ENCODE peak calls at places on chromosomes 12 and 14, in four cellular contexts. One of them, this sample, is unnamed.

GRCh38 chr14:79100578-79100977 is 930.4 kb downstream of the NRXN3 start:
- DNase-seq in A549: no peak
- DNase-seq in IMR-90: no peak
- DNase-seq in K562: no peak
- DNase-seq in this sample: no peak

GRCh38 chr12:2163172-2163927 is 110.6 kb downstream of the CACNA1C start:
- DNase-seq in A549: no peak
- DNase-seq in IMR-90: peak
- DNase-seq in K562: no peak
- DNase-seq in this sample: no peak

GRCh38 chr14:56120091-56120632 is 2.0 kb downstream of the PELI2 start:
- DNase-seq in IMR-90: peak
- DNase-seq in A549: no peak
- DNase-seq in K562: no peak
- DNase-seq in this sample: peak

GRCh38 chr12:42759622-42760273 is 170.2 kb upstream of the PRICKLE1 start:
- DNase-seq in K562: no peak
- DNase-seq in IMR-90: peak
- DNase-seq in A549: no peak
- DNase-seq in this sample: no peak

GRCh38 chr12:116159175-116159574 is 118.3 kb downstream of the MED13L start:
- DNase-seq in IMR-90: peak
- DNase-seq in A549: no peak
- DNase-seq in K562: no peak
- DNase-seq in this sample: no peak

GRCh38 chr12:112163056-112163455 is 37.7 kb downstream of the TRAFD1 start:
- DNase-seq in A549: no peak
- DNase-seq in K562: no peak
- DNase-seq in IMR-90: no peak
- DNase-seq in this sample: no peak

GRCh38 chr14:53441789-53442188 is 288.7 kb upstream of the DDHD1 start:
- DNase-seq in A549: no peak
- DNase-seq in IMR-90: no peak
- DNase-seq in K562: no peak
- DNase-seq in this sample: no peak

GRCh38 chr14:69716483-69717187 is 50.3 kb upstream of the SRSF5 start:
- DNase-seq in IMR-90: peak
- DNase-seq in K562: no peak
- DNase-seq in A549: no peak
- DNase-seq in this sample: no peak

GRCh38 chr12:21656931-21657335 is 709 bp downstream of the LDHB start:
- DNase-seq in K562: peak
- DNase-seq in IMR-90: peak
- DNase-seq in A549: peak
- DNase-seq in this sample: peak

GRCh38 chr14:102822311-102822863 is 45.1 kb downstream of the TRAF3 start:
- DNase-seq in K562: no peak
- DNase-seq in A549: no peak
- DNase-seq in IMR-90: peak
- DNase-seq in this sample: no peak

GRCh38 chr14:92726135-92726932 is 22.1 kb downstream of the LGMN start:
- DNase-seq in A549: peak
- DNase-seq in IMR-90: peak
- DNase-seq in K562: peak
- DNase-seq in this sample: no peak

GRCh38 chr12:100669922-100670321 is 96.4 kb downstream of the GAS2L3 start:
- DNase-seq in K562: no peak
- DNase-seq in A549: no peak
- DNase-seq in IMR-90: no peak
- DNase-seq in this sample: no peak

GRCh38 chr12:6582196-6582595 is 14.1 kb upstream of the NOP2 start:
- DNase-seq in K562: no peak
- DNase-seq in IMR-90: no peak
- DNase-seq in A549: peak
- DNase-seq in this sample: peak

GRCh38 chr14:96260341-96260821 is 4.4 kb downstream of the BDKRB1 start:
- DNase-seq in IMR-90: peak
- DNase-seq in A549: no peak
- DNase-seq in K562: no peak
- DNase-seq in this sample: no peak

GRCh38 chr14:89813485-89814080 is 140.9 kb downstream of the EFCAB11 start:
- DNase-seq in K562: no peak
- DNase-seq in IMR-90: peak
- DNase-seq in A549: no peak
- DNase-seq in this sample: no peak

GRCh38 chr12:12562016-12562483 is 613 bp downstream of the DUSP16 start:
- DNase-seq in A549: peak
- DNase-seq in IMR-90: peak
- DNase-seq in K562: peak
- DNase-seq in this sample: peak

GRCh38 chr12:48932878-48933277 is 7.6 kb upstream of the FKBP11 start:
- DNase-seq in IMR-90: no peak
- DNase-seq in A549: no peak
- DNase-seq in K562: no peak
- DNase-seq in this sample: no peak

GRCh38 chr14:40413146-40413545 is 980.9 kb upstream of the FBXO33 start:
- DNase-seq in A549: no peak
- DNase-seq in IMR-90: no peak
- DNase-seq in K562: no peak
- DNase-seq in this sample: no peak

GRCh38 chr12:115867854-115868253 is 409.6 kb downstream of the MED13L start:
- DNase-seq in A549: no peak
- DNase-seq in IMR-90: no peak
- DNase-seq in K562: no peak
- DNase-seq in this sample: no peak

GRCh38 chr12:49489154-49489553 is 49.7 kb upstream of the KCNH3 start:
- DNase-seq in IMR-90: no peak
- DNase-seq in A549: no peak
- DNase-seq in K562: no peak
- DNase-seq in this sample: no peak

GRCh38 chr12:45674583-45674982 is 54.9 kb upstream of the ARID2 start:
- DNase-seq in IMR-90: peak
- DNase-seq in K562: no peak
- DNase-seq in A549: peak
- DNase-seq in this sample: no peak

GRCh38 chr12:64625243-64626077 is 15.2 kb downstream of the RASSF3 start:
- DNase-seq in IMR-90: peak
- DNase-seq in K562: peak
- DNase-seq in A549: peak
- DNase-seq in this sample: no peak
- TF ChIP-seq BHLHE40 in IMR-90: peak
- TF ChIP-seq BHLHE40 in K562: peak
- TF ChIP-seq BHLHE40 in A549: peak
- TF ChIP-seq BHLHE40 in this sample: no peak

DNA sequence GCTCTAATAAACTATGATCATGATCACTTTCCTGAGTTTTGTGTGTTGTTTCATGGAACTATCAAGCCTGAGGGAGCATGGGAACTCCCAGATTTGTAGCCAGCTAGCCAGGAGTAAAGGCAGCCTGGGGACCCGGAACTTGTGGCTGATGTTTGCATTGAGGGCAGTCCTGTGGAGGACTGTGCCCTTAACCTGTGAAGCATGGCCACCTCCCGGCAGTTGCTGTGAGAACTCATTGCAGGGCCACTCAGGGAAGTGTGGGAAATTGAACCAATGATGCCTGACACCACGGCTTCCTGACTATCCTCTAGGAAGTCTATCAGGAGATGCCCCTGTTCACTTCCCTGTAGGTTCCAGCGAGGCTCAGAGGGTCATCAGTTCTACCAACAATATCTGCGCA is 250.6 kb downstream of the DAD1 start:
- DNase-seq in K562: no peak
- DNase-seq in A549: no peak
- DNase-seq in IMR-90: no peak
- DNase-seq in this sample: no peak
- TF ChIP-seq BHLHE40 in K562: no peak
- TF ChIP-seq BHLHE40 in A549: no peak
- TF ChIP-seq BHLHE40 in IMR-90: no peak
- TF ChIP-seq BHLHE40 in this sample: no peak

GRCh38 chr14:99930420-99931274 is 134.6 kb upstream of the EVL start:
- DNase-seq in K562: no peak
- DNase-seq in A549: no peak
- DNase-seq in IMR-90: no peak
- DNase-seq in this sample: no peak
- TF ChIP-seq BHLHE40 in K562: no peak
- TF ChIP-seq BHLHE40 in A549: no peak
- TF ChIP-seq BHLHE40 in IMR-90: no peak
- TF ChIP-seq BHLHE40 in this sample: no peak

GRCh38 chr14:72999316-72999715 is 27.6 kb downstream of the ZFYVE1 start:
- DNase-seq in A549: no peak
- DNase-seq in IMR-90: no peak
- DNase-seq in K562: no peak
- DNase-seq in this sample: no peak
- TF ChIP-seq BHLHE40 in A549: no peak
- TF ChIP-seq BHLHE40 in IMR-90: no peak
- TF ChIP-seq BHLHE40 in K562: no peak
- TF ChIP-seq BHLHE40 in this sample: no peak